ENCODE peak calls at places on chromosomes 3 and 15, in five cellular contexts. T, G, D, Q and K are unnamed samples.
A peak's percentile ranks its signal among the peaks of the same experiment; 100 is the strongest.

GRCh38 chr15:60704717-60705116 is 225.8 kb upstream of the ICE2 start:
- DNase-seq in Q (no peak), D (no peak), T (no peak), G (no peak), K (no peak)

GRCh38 chr15:55998478-55998877 is 5.1 kb upstream of the NEDD4 start:
- DNase-seq in T (no peak), D (no peak), Q (no peak), G (no peak), K (no peak)

GRCh38 chr15:59997070-59997701 is 6.9 kb upstream of the FOXB1 start:
- DNase-seq in T (peak; percentile 85), Q (peak; percentile 98), D (no peak), G (peak; percentile 38), K (peak; percentile 64)

GRCh38 chr15:79442911-79443310 is 10.8 kb downstream of the MINAR1 start:
- DNase-seq in D (no peak), Q (peak; percentile 26), T (no peak), G (no peak), K (peak; percentile 58)

GRCh38 chr15:80856400-80856799 is 77.2 kb downstream of the CEMIP start:
- DNase-seq in Q (peak; percentile 63), D (no peak), G (no peak), T (no peak), K (no peak)

GRCh38 chr15:51718199-51718598 is 19.3 kb downstream of the LYSMD2 start:
- DNase-seq in T (no peak), Q (no peak), G (no peak), D (no peak), K (peak; percentile 98)

GRCh38 chr3:193231201-193231600 is 9.8 kb upstream of the PLAAT1 start:
- DNase-seq in T (no peak), D (no peak), G (no peak), Q (no peak), K (peak; percentile 97)

GRCh38 chr3:170976190-170976519 is 50.4 kb downstream of the SLC2A2 start:
- DNase-seq in Q (no peak), D (peak; percentile 74), T (no peak), G (no peak), K (no peak)

GRCh38 chr15:48028712-48029111 is 92.1 kb upstream of the SLC24A5 start:
- DNase-seq in D (no peak), T (no peak), G (no peak), Q (no peak), K (no peak)

GRCh38 chr3:101675709-101676218 is 1.2 kb downstream of the ZBTB11 start:
- DNase-seq in D (no peak), T (no peak), G (no peak), Q (no peak), K (no peak)

GRCh38 chr3:49629866-49630265 is 44.3 kb upstream of the APEH start:
- DNase-seq in G (no peak), D (no peak), T (no peak), Q (no peak), K (peak; percentile 54)

GRCh38 chr3:16148783-16149182 is 25.7 kb upstream of the GALNT15 start:
- DNase-seq in D (peak; percentile 96), G (no peak), Q (no peak), T (no peak), K (peak; percentile 27)

GRCh38 chr3:172770382-172770781 is 19.9 kb downstream of the ECT2 start:
- DNase-seq in D (no peak), G (no peak), Q (no peak), T (no peak), K (no peak)

GRCh38 chr3:59754456-59754855 is 704.6 kb upstream of the CFAP20DC start:
- DNase-seq in Q (no peak), T (no peak), G (no peak), D (no peak), K (no peak)

GRCh38 chr3:53229606-53230005 is 26.2 kb downstream of the TKT start:
- DNase-seq in T (no peak), G (no peak), Q (no peak), D (no peak), K (no peak)

GRCh38 chr15:79170256-79170664 is 79.7 kb upstream of the RASGRF1 start:
- DNase-seq in Q (no peak), T (no peak), G (no peak), D (peak; percentile 31), K (no peak)

GRCh38 chr3:11059090-11059798 is 66.7 kb downstream of the SLC6A1 start:
- DNase-seq in G (no peak), T (peak; percentile 69), Q (peak; percentile 89), D (peak; percentile 86), K (peak; percentile 73)

GRCh38 chr15:42226648-42227047 is 18.5 kb upstream of the VPS39 start:
- DNase-seq in G (no peak), D (no peak), Q (no peak), T (no peak), K (no peak)

GRCh38 chr3:185986201-185986600 is 48.4 kb upstream of the TRA2B start:
- DNase-seq in D (no peak), G (no peak), T (no peak), Q (no peak), K (no peak)

GRCh38 chr15:23516866-23517265 is 48.6 kb upstream of the MKRN3 start:
- DNase-seq in D (no peak), G (no peak), T (no peak), Q (no peak), K (no peak)

GRCh38 chr3:194690501-194691372 is 5.1 kb downstream of the FAM43A start:
- DNase-seq in D (peak; percentile 49), Q (no peak), T (no peak), G (no peak), K (no peak)

GRCh38 chr3:6680119-6680806 is 180.7 kb upstream of the GRM7 start:
- DNase-seq in D (no peak), Q (no peak), T (peak; percentile 56), G (no peak), K (no peak)

GRCh38 chr15:31251165-31251564 is 75.5 kb upstream of the KLF13 start:
- DNase-seq in D (no peak), G (no peak), Q (no peak), T (no peak), K (no peak)

GRCh38 chr15:55183679-55184078 is 13.1 kb downstream of the RSL24D1 start:
- DNase-seq in G (no peak), T (no peak), D (peak; percentile 47), Q (no peak), K (no peak)

GRCh38 chr15:22936577-22937472 is 43.3 kb downstream of the CYFIP1 start:
- DNase-seq in Q (no peak), D (no peak), G (no peak), T (peak; percentile 87), K (no peak)

GRCh38 chr15:73746883-73747282 is 6.3 kb downstream of the INSYN1 start:
- DNase-seq in T (no peak), Q (no peak), D (no peak), G (no peak), K (no peak)

GRCh38 chr15:76147906-76148553 is 88.2 kb downstream of the TMEM266 start:
- DNase-seq in Q (peak; percentile 76), G (peak; percentile 57), D (peak; percentile 43), T (peak; percentile 76), K (peak; percentile 76)

GRCh38 chr15:83018477-83018876 is 7.0 kb upstream of the C15orf40 start:
- DNase-seq in G (no peak), D (no peak), T (no peak), Q (no peak), K (no peak)

GRCh38 chr3:132205609-132206008 is 111.6 kb upstream of the ACP3 start:
- DNase-seq in D (no peak), Q (no peak), T (no peak), G (no peak), K (no peak)

GRCh38 chr3:175129126-175129525 is 270.0 kb downstream of the NAALADL2 start:
- DNase-seq in T (no peak), G (no peak), D (peak; percentile 12), Q (no peak), K (no peak)

GRCh38 chr3:13714251-13714916 is 165.5 kb downstream of the FBLN2 start:
- DNase-seq in D (no peak), T (no peak), G (no peak), Q (no peak), K (no peak)

GRCh38 chr15:43218908-43219706 is 1.7 kb downstream of the EPB42 start:
- DNase-seq in D (peak; percentile 17), G (no peak), Q (peak; percentile 95), T (no peak), K (peak; percentile 51)

GRCh38 chr3:190205739-190206138 is 85.0 kb upstream of the P3H2 start:
- DNase-seq in Q (no peak), G (no peak), D (peak; percentile 89), T (peak; percentile 58), K (no peak)

GRCh38 chr3:183085634-183086390 is 13.5 kb downstream of the MCCC1 start:
- DNase-seq in T (no peak), G (no peak), Q (peak; percentile 94), D (peak; percentile 59), K (peak; percentile 66)

GRCh38 chr3:35932995-35933394 is 293.7 kb downstream of the ARPP21 start:
- DNase-seq in G (no peak), T (no peak), Q (no peak), D (peak; percentile 93), K (no peak)

GRCh38 chr3:186400677-186401076 is 38.6 kb upstream of the DGKG start:
- DNase-seq in D (peak; percentile 37), Q (no peak), T (no peak), G (no peak), K (no peak)

GRCh38 chr15:51369451-51369761 is 28.0 kb downstream of the GLDN start:
- DNase-seq in T (peak; percentile 28), Q (no peak), G (no peak), D (no peak), K (no peak)

GRCh38 chr3:146968204-146968651 is 363.1 kb upstream of the PLSCR5 start:
- DNase-seq in Q (peak; percentile 8), D (peak; percentile 87), T (no peak), G (no peak), K (no peak)

GRCh38 chr3:27758083-27758482 is 36.0 kb upstream of the EOMES start:
- DNase-seq in G (no peak), D (peak; percentile 90), Q (no peak), T (no peak), K (no peak)